ENCODE peak calls at places on chromosome 9, in nine cellular contexts. J is RCC 7860, S is tibial artery, P is aorta, T is endodermal cell, D is heart left ventricle, L is hypothalamus, I is fibroblast of pulmonary artery, Z is posterior vena cava. A is an unnamed sample.

GRCh38 chr9:125795970-125796596 is 48.9 kb downstream of the PBX3 start:
- DNase-seq in I (no peak), D (no peak), S (no peak), T (no peak), L (no peak), Z (no peak), P (no peak), J (no peak), A (no peak)

GRCh38 chr9:84898188-84898587 is 228.7 kb downstream of the NTRK2 start:
- DNase-seq in J (no peak), S (no peak), P (no peak), I (no peak), Z (no peak), T (no peak), D (no peak), L (no peak), A (no peak)

GRCh38 chr9:123679330-123679987 is 250.5 kb downstream of the DENND1A start:
- DNase-seq in I (no peak), Z (no peak), T (no peak), D (no peak), J (no peak), L (no peak), S (no peak), P (no peak), A (no peak)

GRCh38 chr9:122372856-122373845 is 2.3 kb downstream of the PTGS1 start:
- DNase-seq in D (no peak), S (no peak), L (no peak), J (no peak), I (no peak), P (no peak), Z (peak; percentile 81), T (no peak), A (no peak)

GRCh38 chr9:73149371-73150067 is 2.1 kb upstream of the ANXA1 start:
- DNase-seq in L (no peak), D (no peak), J (peak; percentile 82), S (no peak), P (no peak), Z (no peak), T (no peak), I (peak; percentile 85), A (no peak)

GRCh38 chr9:135991771-135992170 is 30.6 kb upstream of the UBAC1 start:
- DNase-seq in I (no peak), P (no peak), S (no peak), J (no peak), D (no peak), T (no peak), Z (no peak), L (no peak), A (no peak)

GRCh38 chr9:129058965-129059795 is 21.7 kb upstream of the DOLPP1 start:
- DNase-seq in S (no peak), D (no peak), T (peak; percentile 26), J (peak; percentile 20), I (peak; percentile 33), P (no peak), Z (no peak), L (no peak), A (no peak)

GRCh38 chr9:68800836-68801235 is 95.8 kb downstream of the PIP5K1B start:
- DNase-seq in L (no peak), Z (no peak), P (no peak), D (no peak), J (no peak), S (no peak), T (no peak), I (no peak), A (no peak)

GRCh38 chr9:14314424-14314928 is 535 bp upstream of the NFIB start:
- DNase-seq in J (peak; percentile 63), L (no peak), P (peak; percentile 89), Z (peak; percentile 87), I (peak; percentile 96), D (peak; percentile 74), T (peak; percentile 78), S (peak; percentile 94), A (no peak)

GRCh38 chr9:79264511-79265448 is 307.0 kb upstream of the TLE4 start:
- DNase-seq in Z (no peak), T (no peak), P (no peak), J (no peak), I (no peak), S (no peak), L (no peak), D (no peak), A (no peak)

GRCh38 chr9:71897573-71897972 is 13.4 kb downstream of the ABHD17B start:
- DNase-seq in I (no peak), P (no peak), S (no peak), Z (no peak), D (no peak), L (no peak), J (no peak), T (no peak), A (no peak)

GRCh38 chr9:130997925-130998595 is 10.9 kb upstream of the LAMC3 start:
- DNase-seq in J (peak; percentile 64), T (peak; percentile 98), I (peak; percentile 68), Z (peak; percentile 89), D (peak; percentile 87), P (peak; percentile 91), L (peak; percentile 79), S (no peak), A (peak; percentile 84)

GRCh38 chr9:121975801-121976277 is 117.3 kb downstream of the TTLL11 start:
- DNase-seq in I (no peak), P (no peak), Z (no peak), J (peak; percentile 93), T (peak; percentile 59), S (no peak), L (no peak), D (no peak), A (no peak)

GRCh38 chr9:112135706-112136105 is 39.4 kb downstream of the SUSD1 start:
- DNase-seq in I (peak; percentile 29), J (no peak), T (no peak), P (no peak), Z (no peak), L (no peak), S (no peak), D (no peak), A (no peak)

GRCh38 chr9:69719368-69719767 is 40.4 kb downstream of the PTAR1 start:
- DNase-seq in L (no peak), T (no peak), Z (no peak), J (no peak), P (no peak), D (no peak), S (no peak), I (peak; percentile 54), A (no peak)

GRCh38 chr9:96186601-96187011 is 115.4 kb downstream of the HSD17B3 start:
- DNase-seq in J (no peak), P (no peak), T (peak; percentile 84), I (peak; percentile 2), L (peak; percentile 23), D (no peak), S (no peak), Z (peak; percentile 67), A (no peak)

GRCh38 chr9:105244996-105245719 is 707 bp downstream of the SLC44A1 start:
- DNase-seq in T (peak; percentile 95), I (peak; percentile 61), S (peak; percentile 73), J (no peak), P (peak; percentile 81), D (peak; percentile 73), Z (peak; percentile 82), L (peak; percentile 50), A (peak; percentile 54)

GRCh38 chr9:69443178-69443577 is 118.2 kb downstream of the ENTREP1 start:
- DNase-seq in Z (no peak), S (no peak), D (no peak), P (no peak), L (no peak), J (no peak), I (no peak), T (no peak), A (no peak)

GRCh38 chr9:123893146-123893545 is 36.8 kb downstream of the DENND1A start:
- DNase-seq in T (no peak), I (no peak), S (no peak), L (no peak), D (no peak), Z (no peak), J (no peak), P (no peak), A (no peak)

GRCh38 chr9:84456526-84456925 is 116.0 kb upstream of the SLC28A3 start:
- DNase-seq in P (no peak), T (no peak), S (no peak), J (no peak), I (no peak), D (no peak), L (no peak), Z (no peak), A (no peak)

GRCh38 chr9:110769667-110770066 is 101.1 kb downstream of the MUSK start:
- DNase-seq in J (no peak), Z (no peak), I (peak; percentile 29), P (no peak), T (no peak), L (no peak), S (no peak), D (no peak), A (no peak)

GRCh38 chr9:134694714-134695113 is 53.1 kb downstream of the COL5A1 start:
- DNase-seq in I (no peak), L (no peak), T (no peak), P (peak; percentile 63), Z (no peak), D (peak; percentile 38), S (peak; percentile 59), J (no peak), A (no peak)

GRCh38 chr9:6564868-6565267 is 80.7 kb downstream of the GLDC start:
- DNase-seq in P (peak; percentile 82), L (no peak), I (peak; percentile 85), Z (peak; percentile 88), J (no peak), T (no peak), S (no peak), D (no peak), A (no peak)